ENCODE peak calls at places on chromosome 4, in four cellular contexts. A, D, Z and Y are unnamed samples.
A peak's percentile ranks its signal among the peaks of the same experiment; 100 is the strongest.

GRCh38 chr4:77021614-77022089 is 54.1 kb downstream of the CCNI start:
- DNase-seq in A (peak; percentile 95), D (no peak), Z (peak; percentile 90), Y (no peak)

GRCh38 chr4:41012308-41012707 is 202.0 kb downstream of the APBB2 start:
- DNase-seq in A (peak; percentile 58), D (no peak), Z (peak; percentile 51), Y (no peak)

GRCh38 chr4:1028574-1029220 is 17.3 kb downstream of the FGFRL1 start:
- DNase-seq in A (no peak), D (no peak), Z (no peak), Y (no peak)

GRCh38 chr4:142282870-142283431 is 563.1 kb downstream of the INPP4B start:
- DNase-seq in A (no peak), D (no peak), Z (no peak), Y (no peak)

GRCh38 chr4:108292229-108292628 is 123.5 kb upstream of the LEF1 start:
- DNase-seq in A (peak; percentile 22), D (no peak), Z (no peak), Y (no peak)

GRCh38 chr4:186915816-186916215 is 192.2 kb upstream of the FAT1 start:
- DNase-seq in A (peak; percentile 86), D (no peak), Z (no peak), Y (no peak)

GRCh38 chr4:8201341-8201781 is 2.3 kb downstream of the SH3TC1 start:
- DNase-seq in A (no peak), D (no peak), Z (no peak), Y (no peak)

GRCh38 chr4:161702287-161702686 is 461.5 kb downstream of the FSTL5 start:
- DNase-seq in A (no peak), D (no peak), Z (no peak), Y (no peak)

GRCh38 chr4:167232805-167233522 is 1.3 kb downstream of the SPOCK3 start:
- DNase-seq in A (no peak), D (no peak), Z (no peak), Y (no peak)

GRCh38 chr4:2318476-2318875 is 56.6 kb upstream of the MXD4 start:
- DNase-seq in A (no peak), D (no peak), Z (no peak), Y (no peak)

GRCh38 chr4:105895324-105895608 is at the start of gene NPNT:
- DNase-seq in A (peak; percentile 4), D (peak; percentile 12), Z (no peak), Y (no peak)

GRCh38 chr4:110483516-110483915 is 7.6 kb downstream of the ENPEP start:
- DNase-seq in A (peak; percentile 70), D (no peak), Z (no peak), Y (no peak)

GRCh38 chr4:968221-968620 is 5.1 kb downstream of the DGKQ start:
- DNase-seq in A (no peak), D (no peak), Z (no peak), Y (no peak)

GRCh38 chr4:175823015-175823741 is 11.1 kb upstream of the GPM6A start:
- DNase-seq in A (no peak), D (no peak), Z (no peak), Y (no peak)

GRCh38 chr4:90733211-90733610 is 606.0 kb downstream of the CCSER1 start:
- DNase-seq in A (no peak), D (no peak), Z (no peak), Y (no peak)

GRCh38 chr4:82626251-82626868 is 64.6 kb upstream of the TMEM150C start:
- DNase-seq in A (no peak), D (no peak), Z (no peak), Y (no peak)

GRCh38 chr4:125390126-125390525 is 75.4 kb downstream of the FAT4 start:
- DNase-seq in A (peak; percentile 86), D (peak; percentile 47), Z (peak; percentile 85), Y (peak; percentile 8)

GRCh38 chr4:110586137-110586850 is 36.6 kb downstream of the PITX2 start:
- DNase-seq in A (peak; percentile 73), D (peak; percentile 70), Z (peak; percentile 69), Y (no peak)

GRCh38 chr4:95998311-95998710 is 158.4 kb downstream of the PDHA2 start:
- DNase-seq in A (no peak), D (peak; percentile 52), Z (no peak), Y (no peak)

GRCh38 chr4:113560579-113560978 is 201.0 kb downstream of the CAMK2D start:
- DNase-seq in A (no peak), D (no peak), Z (no peak), Y (no peak)

GRCh38 chr4:106314960-106315359 is 1.0 kb downstream of the TBCK start:
- DNase-seq in A (no peak), D (no peak), Z (no peak), Y (no peak)

GRCh38 chr4:83828601-83829000 is 292.7 kb downstream of the GPAT3 start:
- DNase-seq in A (peak; percentile 4), D (no peak), Z (peak; percentile 55), Y (no peak)

GRCh38 chr4:138706206-138706605 is 309.4 kb upstream of the NOCT start:
- DNase-seq in A (peak; percentile 61), D (no peak), Z (peak; percentile 27), Y (no peak)

GRCh38 chr4:77959566-77960338 is 97.1 kb downstream of the MRPL1 start:
- DNase-seq in A (peak; percentile 39), D (peak; percentile 24), Z (peak; percentile 57), Y (no peak)

GRCh38 chr4:94451051-94451404 is 714 bp upstream of the PDLIM5 start:
- DNase-seq in A (no peak), D (no peak), Z (no peak), Y (no peak)

GRCh38 chr4:38985363-38986065 is 46.7 kb downstream of the TMEM156 start:
- DNase-seq in A (peak; percentile 21), D (no peak), Z (no peak), Y (no peak)

GRCh38 chr4:78174931-78175330 is 117.8 kb downstream of the FRAS1 start:
- DNase-seq in A (no peak), D (no peak), Z (no peak), Y (no peak)

GRCh38 chr4:150867148-150867547 is 147.9 kb downstream of the LRBA start:
- DNase-seq in A (peak; percentile 62), D (peak; percentile 67), Z (peak; percentile 81), Y (peak; percentile 26)

GRCh38 chr4:38815879-38816782 is 11.5 kb upstream of the TLR1 start:
- DNase-seq in A (peak; percentile 30), D (no peak), Z (peak; percentile 77), Y (no peak)

GRCh38 chr4:186192068-186192751 is 843 bp downstream of the CYP4V2 start:
- DNase-seq in A (peak; percentile 56), D (peak; percentile 46), Z (peak; percentile 48), Y (no peak)

GRCh38 chr4:7127591-7127990 is 59.7 kb upstream of the GRPEL1 start:
- DNase-seq in A (peak; percentile 41), D (no peak), Z (no peak), Y (no peak)

GRCh38 chr4:7128234-7128633 is 60.4 kb upstream of the GRPEL1 start:
- DNase-seq in A (no peak), D (no peak), Z (no peak), Y (no peak)

GRCh38 chr4:7121861-7122653 is 54.2 kb upstream of the GRPEL1 start:
- DNase-seq in A (no peak), D (no peak), Z (no peak), Y (no peak)

GRCh38 chr4:7121174-7121573 is 53.3 kb upstream of the GRPEL1 start:
- DNase-seq in A (no peak), D (no peak), Z (no peak), Y (no peak)

GRCh38 chr4:7124643-7125442 is 57.0 kb upstream of the GRPEL1 start:
- DNase-seq in A (peak; percentile 96), D (peak; percentile 35), Z (peak; percentile 95), Y (peak; percentile 50)
- H3K27ac ChIP-seq in A (no peak overlapping the region), D (peak overlapping the region; percentile 89), Z (no peak overlapping the region), Y (no peak overlapping the region)

DNA sequence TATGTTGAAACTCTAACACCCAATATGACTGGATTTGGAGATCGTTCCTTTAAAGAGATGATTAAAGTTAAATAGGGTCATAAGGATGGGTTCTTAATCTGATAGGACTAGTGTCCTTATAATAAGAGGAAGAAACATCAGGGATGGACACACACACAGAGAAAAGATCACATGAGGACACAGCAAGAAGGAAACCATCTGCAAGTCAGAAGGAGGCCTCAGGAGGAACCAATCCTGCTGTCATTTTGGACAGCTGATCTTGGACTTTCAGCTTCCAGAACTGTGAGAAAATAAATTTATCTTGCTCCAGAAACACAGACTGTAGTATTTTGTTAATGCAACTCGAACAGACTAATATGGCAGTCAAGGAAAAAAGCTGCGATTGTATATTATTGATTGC is 631.5 kb downstream of the PCDH7 start:
- DNase-seq in A (no peak), D (no peak), Z (no peak), Y (no peak)
- H3K27ac ChIP-seq in A (no peak overlapping the region), D (no peak overlapping the region), Z (no peak overlapping the region), Y (no peak overlapping the region)

GRCh38 chr4:183961772-183962171 is 56.7 kb downstream of the STOX2 start:
- DNase-seq in A (no peak), D (no peak), Z (no peak), Y (no peak)

GRCh38 chr4:183959349-183959748 is 54.2 kb downstream of the STOX2 start:
- DNase-seq in A (no peak), D (no peak), Z (no peak), Y (no peak)

GRCh38 chr4:183962413-183962812 is 57.3 kb downstream of the STOX2 start:
- DNase-seq in A (no peak), D (no peak), Z (no peak), Y (no peak)

GRCh38 chr4:183960021-183960420 is 54.9 kb downstream of the STOX2 start:
- DNase-seq in A (peak; percentile 84), D (peak; percentile 13), Z (peak; percentile 72), Y (peak; percentile 14)

GRCh38 chr4:183960912-183961569 is 55.9 kb downstream of the STOX2 start:
- DNase-seq in A (no peak), D (no peak), Z (no peak), Y (no peak)
- H3K27ac ChIP-seq in A (no peak overlapping the region), D (no peak overlapping the region), Z (no peak overlapping the region), Y (no peak overlapping the region)

DNA sequence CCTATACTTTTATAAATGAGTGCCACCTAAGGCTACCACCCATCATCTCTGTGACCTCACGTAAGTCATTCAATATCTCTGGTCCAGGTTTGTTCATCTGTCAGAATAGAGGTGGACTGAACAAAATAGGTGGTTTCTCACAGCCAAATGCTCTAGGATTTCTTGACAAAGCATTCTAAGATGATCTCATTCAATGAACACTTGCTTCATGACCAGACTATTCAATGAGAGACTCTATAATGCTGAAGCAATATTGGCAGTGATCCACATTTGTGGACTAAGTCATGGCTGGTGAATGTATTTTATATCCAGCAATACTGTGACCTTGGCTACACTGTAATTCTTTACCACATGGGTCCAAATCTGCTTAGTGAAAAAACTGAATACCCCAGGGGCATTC is 37.9 kb downstream of the LDB2 start:
- DNase-seq in A (peak; percentile 97), D (no peak), Z (peak; percentile 98), Y (no peak)
- H3K27ac ChIP-seq in A (peak overlapping the region; percentile 34), D (no peak overlapping the region), Z (no peak overlapping the region), Y (no peak overlapping the region)

GRCh38 chr4:127669691-127670090 is 36.9 kb downstream of the INTU start:
- DNase-seq in A (peak; percentile 36), D (no peak), Z (no peak), Y (no peak)

GRCh38 chr4:127672111-127672510 is 39.4 kb downstream of the INTU start:
- DNase-seq in A (no peak), D (no peak), Z (no peak), Y (no peak)

GRCh38 chr4:127667772-127668171 is 35.0 kb downstream of the INTU start:
- DNase-seq in A (no peak), D (no peak), Z (no peak), Y (no peak)

GRCh38 chr4:127668770-127669169 is 36.0 kb downstream of the INTU start:
- DNase-seq in A (peak; percentile 68), D (no peak), Z (peak; percentile 14), Y (no peak)
- H3K27ac ChIP-seq in A (no peak overlapping the region), D (no peak overlapping the region), Z (no peak overlapping the region), Y (no peak overlapping the region)